ENCODE peak calls at places on chromosomes 11 and 22, in seven cellular contexts. P is stimulated activated CD8-positive, alpha-beta memory T cell treated with anti-CD3 and anti-CD28 coated beads, Interleukin-4, amount 100 ng/mL, for 1 hour; F is AG04450; T is neuronal stem cell; I is kidney tubule cell; K is NCI-H1092; L is T-helper 1 cell. E is an unnamed sample.

GRCh38 chr11:131537196-131537595 is 166.8 kb downstream of the NTM start:
- DNase-seq in P (no peak), T (no peak), F (no peak), I (no peak), K (no peak), L (no peak), E (no peak)

GRCh38 chr11:66652651-66653050 is 14.1 kb downstream of the RBM4 start:
- DNase-seq in T (no peak), I (no peak), L (no peak), K (no peak), F (no peak), P (no peak), E (no peak)

GRCh38 chr22:39534591-39535301 is 2.2 kb upstream of the RPS19BP1 start:
- DNase-seq in T (peak), K (peak), F (no peak), I (peak), P (peak), L (peak), E (peak)

GRCh38 chr11:61141601-61142028 is 19.6 kb downstream of the VPS37C start:
- DNase-seq in K (peak), I (peak), L (no peak), T (no peak), F (no peak), P (no peak), E (no peak)

GRCh38 chr22:49959782-49960158 is 802 bp upstream of the PIM3 start:
- DNase-seq in I (peak), K (no peak), P (no peak), F (no peak), T (no peak), L (no peak), E (peak)

GRCh38 chr11:14029971-14030531 is 67.5 kb downstream of the SPON1 start:
- DNase-seq in L (no peak), T (no peak), P (no peak), I (peak), K (peak), F (peak), E (no peak)

GRCh38 chr11:46725338-46726205 is 6.6 kb downstream of the F2 start:
- DNase-seq in P (no peak), L (no peak), K (no peak), F (no peak), T (no peak), I (no peak), E (no peak)

GRCh38 chr11:66595245-66595904 is 2.4 kb downstream of the CCS start:
- DNase-seq in T (no peak), I (no peak), F (no peak), L (no peak), K (no peak), P (no peak), E (no peak)

GRCh38 chr11:83132191-83132590 is 24.7 kb upstream of the PCF11 start:
- DNase-seq in P (no peak), I (no peak), T (no peak), L (no peak), K (no peak), F (no peak), E (no peak)

GRCh38 chr22:18157714-18158028 is 7.7 kb downstream of the USP18 start:
- DNase-seq in K (no peak), P (no peak), I (no peak), L (no peak), T (no peak), F (no peak), E (no peak)